ENCODE peak calls at places on chromosomes 16 and 17, in nine cellular contexts. I is stimulated activated naive CD8-positive, alpha-beta T cell treated with anti-CD3 and anti-CD28 coated beads, Interleukin-15, Interleukin-2, amounts not matched to agents 100 U/mL and 50 U/mL, for 24 hours; D is AG09309; T is thoracic aorta; C is prostate gland; E is stimulated activated CD8-positive, alpha-beta memory T cell treated with anti-CD3 and anti-CD28 coated beads, Interleukin-7, amount 100 ng/mL, for 48 hours; Q is body of pancreas; X is lung; K is frontal cortex. Y is an unnamed sample.

GRCh38 chr17:28334666-28335200 is 539 bp downstream of the IFT20 start:
- DNase-seq in I (no peak), D (peak), T (no peak), C (no peak), E (no peak), Q (peak), X (no peak), K (no peak), Y (no peak)

GRCh38 chr17:40646791-40647548 is 648 bp downstream of the SMARCE1 start:
- DNase-seq in I (no peak), D (peak), T (no peak), C (no peak), E (no peak), Q (peak), X (peak), K (no peak), Y (peak)

GRCh38 chr17:75845058-75845711 is 981 bp upstream of the UNC13D start:
- DNase-seq in I (peak), D (no peak), T (peak), C (peak), E (peak), Q (peak), X (peak), K (peak), Y (peak)

GRCh38 chr16:82192665-82193064 is 22.6 kb upstream of the MPHOSPH6 start:
- DNase-seq in I (peak), D (peak), T (no peak), C (no peak), E (no peak), Q (peak), X (no peak), K (no peak), Y (peak)

GRCh38 chr16:87076950-87077749 is 240.0 kb downstream of the C16orf95 start:
- DNase-seq in I (peak), D (no peak), T (no peak), C (no peak), E (peak), Q (peak), X (peak), K (no peak), Y (peak)

GRCh38 chr16:59327894-59328293 is 593.8 kb upstream of the GOT2 start:
- DNase-seq in I (no peak), D (no peak), T (no peak), C (no peak), E (no peak), Q (no peak), X (no peak), K (no peak), Y (no peak)

GRCh38 chr17:45985447-45985846 is 13.6 kb upstream of the STH start:
- DNase-seq in I (no peak), D (no peak), T (no peak), C (no peak), E (no peak), Q (no peak), X (no peak), K (no peak), Y (no peak)

GRCh38 chr17:70119961-70120360 is 44.9 kb downstream of the KCNJ16 start:
- DNase-seq in I (no peak), D (no peak), T (no peak), C (no peak), E (no peak), Q (no peak), X (no peak), K (no peak), Y (no peak)

GRCh38 chr17:67139784-67140665 is 95.7 kb downstream of the CACNG1 start:
- DNase-seq in I (no peak), D (no peak), T (no peak), C (no peak), E (no peak), Q (peak), X (no peak), K (no peak), Y (no peak)

GRCh38 chr17:31573047-31573446 is 181.6 kb downstream of the RAB11FIP4 start:
- DNase-seq in I (no peak), D (no peak), T (no peak), C (no peak), E (no peak), Q (no peak), X (no peak), K (no peak), Y (no peak)